ENCODE peak calls at places on chromosomes 4 and X, in six cellular contexts. One of them, this sample, is unnamed.

GRCh38 chr4:97159625-97160024 is 983.7 kb downstream of the STPG2 start:
- DNase-seq in tibial artery: no peak
- DNase-seq in fibroblast of pulmonary artery: no peak
- DNase-seq in uterus: no peak
- DNase-seq in heart left ventricle: no peak
- DNase-seq in endothelial cell of umbilical vein: no peak
- DNase-seq in this sample: no peak

GRCh38 chrX:10190367-10190766 is 33.6 kb downstream of the CLCN4 start:
- DNase-seq in endothelial cell of umbilical vein: peak; percentile 58
- DNase-seq in uterus: peak; percentile 52
- DNase-seq in tibial artery: no peak
- DNase-seq in heart left ventricle: peak; percentile 39
- DNase-seq in fibroblast of pulmonary artery: peak; percentile 85
- DNase-seq in this sample: peak; percentile 79

GRCh38 chr4:69984030-69984443 is 11.7 kb upstream of the STATH start:
- DNase-seq in endothelial cell of umbilical vein: peak; percentile 29
- DNase-seq in fibroblast of pulmonary artery: peak; percentile 91
- DNase-seq in heart left ventricle: no peak
- DNase-seq in tibial artery: no peak
- DNase-seq in uterus: no peak
- DNase-seq in this sample: peak; percentile 16

GRCh38 chr4:26302390-26302897 is 18.4 kb upstream of the RBPJ start:
- DNase-seq in heart left ventricle: no peak
- DNase-seq in tibial artery: no peak
- DNase-seq in fibroblast of pulmonary artery: no peak
- DNase-seq in endothelial cell of umbilical vein: no peak
- DNase-seq in uterus: no peak
- DNase-seq in this sample: no peak

GRCh38 chrX:39261446-39262147 is 460.3 kb downstream of the MID1IP1 start:
- DNase-seq in endothelial cell of umbilical vein: peak; percentile 53
- DNase-seq in tibial artery: no peak
- DNase-seq in uterus: no peak
- DNase-seq in heart left ventricle: peak; percentile 7
- DNase-seq in fibroblast of pulmonary artery: peak; percentile 44
- DNase-seq in this sample: peak; percentile 68

GRCh38 chrX:33078273-33078672 is 133.1 kb downstream of the DMD start:
- DNase-seq in heart left ventricle: no peak
- DNase-seq in fibroblast of pulmonary artery: no peak
- DNase-seq in uterus: no peak
- DNase-seq in endothelial cell of umbilical vein: no peak
- DNase-seq in tibial artery: no peak
- DNase-seq in this sample: no peak

GRCh38 chr4:124177647-124178425 is 534.7 kb downstream of the ANKRD50 start:
- DNase-seq in heart left ventricle: no peak
- DNase-seq in fibroblast of pulmonary artery: peak; percentile 89
- DNase-seq in endothelial cell of umbilical vein: peak; percentile 83
- DNase-seq in uterus: no peak
- DNase-seq in tibial artery: no peak
- DNase-seq in this sample: peak; percentile 90

GRCh38 chr4:70632028-70632427 is 3.5 kb downstream of the ENAM start:
- DNase-seq in heart left ventricle: no peak
- DNase-seq in endothelial cell of umbilical vein: peak; percentile 60
- DNase-seq in tibial artery: no peak
- DNase-seq in fibroblast of pulmonary artery: peak; percentile 56
- DNase-seq in uterus: no peak
- DNase-seq in this sample: peak; percentile 39

GRCh38 chr4:175070444-175070843 is 152.3 kb downstream of the ADAM29 start:
- DNase-seq in heart left ventricle: no peak
- DNase-seq in uterus: no peak
- DNase-seq in fibroblast of pulmonary artery: no peak
- DNase-seq in tibial artery: no peak
- DNase-seq in endothelial cell of umbilical vein: no peak
- DNase-seq in this sample: no peak

GRCh38 chr4:87014284-87014782 is 79.5 kb downstream of the AFF1 start:
- DNase-seq in tibial artery: no peak
- DNase-seq in uterus: no peak
- DNase-seq in endothelial cell of umbilical vein: peak; percentile 76
- DNase-seq in fibroblast of pulmonary artery: peak; percentile 83
- DNase-seq in heart left ventricle: no peak
- DNase-seq in this sample: no peak

GRCh38 chr4:16516796-16517413 is 290.6 kb upstream of the TAPT1 start:
- DNase-seq in tibial artery: peak; percentile 67
- DNase-seq in fibroblast of pulmonary artery: peak; percentile 82
- DNase-seq in endothelial cell of umbilical vein: peak; percentile 76
- DNase-seq in heart left ventricle: peak; percentile 50
- DNase-seq in uterus: peak; percentile 78
- DNase-seq in this sample: peak; percentile 80

GRCh38 chr4:120156115-120156718 is 89.6 kb upstream of the MAD2L1 start:
- DNase-seq in tibial artery: no peak
- DNase-seq in endothelial cell of umbilical vein: peak; percentile 79
- DNase-seq in fibroblast of pulmonary artery: peak; percentile 90
- DNase-seq in heart left ventricle: no peak
- DNase-seq in uterus: peak; percentile 20
- DNase-seq in this sample: peak; percentile 81

GRCh38 chr4:54063224-54063623 is 1.2 kb downstream of the CHIC2 start:
- DNase-seq in endothelial cell of umbilical vein: peak; percentile 81
- DNase-seq in fibroblast of pulmonary artery: peak; percentile 72
- DNase-seq in uterus: no peak
- DNase-seq in tibial artery: no peak
- DNase-seq in heart left ventricle: no peak
- DNase-seq in this sample: peak; percentile 49
- TF ChIP-seq CTCF in endothelial cell of umbilical vein: no peak
- TF ChIP-seq CTCF in fibroblast of pulmonary artery: no peak
- TF ChIP-seq CTCF in uterus: no peak
- TF ChIP-seq CTCF in tibial artery: no peak
- TF ChIP-seq CTCF in heart left ventricle: no peak
- TF ChIP-seq CTCF in this sample: no peak

GRCh38 chr4:152510349-152511147 is 25.3 kb downstream of the FBXW7 start:
- DNase-seq in uterus: no peak
- DNase-seq in endothelial cell of umbilical vein: no peak
- DNase-seq in tibial artery: no peak
- DNase-seq in heart left ventricle: no peak
- DNase-seq in fibroblast of pulmonary artery: no peak
- DNase-seq in this sample: no peak
- H3K4me3 ChIP-seq in uterus: no peak overlapping the region
- H3K4me3 ChIP-seq in endothelial cell of umbilical vein: no peak overlapping the region
- H3K4me3 ChIP-seq in tibial artery: no peak overlapping the region
- H3K4me3 ChIP-seq in heart left ventricle: no peak overlapping the region
- H3K4me3 ChIP-seq in fibroblast of pulmonary artery: no peak overlapping the region
- H3K4me3 ChIP-seq in this sample: no peak overlapping the region

GRCh38 chr4:114921191-114921590 is 192.2 kb downstream of the NDST4 start:
- DNase-seq in fibroblast of pulmonary artery: no peak
- DNase-seq in uterus: no peak
- DNase-seq in tibial artery: no peak
- DNase-seq in heart left ventricle: no peak
- DNase-seq in endothelial cell of umbilical vein: no peak
- DNase-seq in this sample: no peak
- TF ChIP-seq CTCF in fibroblast of pulmonary artery: no peak
- TF ChIP-seq CTCF in uterus: no peak
- TF ChIP-seq CTCF in tibial artery: no peak
- TF ChIP-seq CTCF in heart left ventricle: no peak
- TF ChIP-seq CTCF in endothelial cell of umbilical vein: no peak
- TF ChIP-seq CTCF in this sample: no peak

GRCh38 chrX:1336331-1337143 is at the start of gene IL3RA:
- DNase-seq in fibroblast of pulmonary artery: peak; percentile 29
- DNase-seq in endothelial cell of umbilical vein: peak; percentile 63
- DNase-seq in tibial artery: peak; percentile 73
- DNase-seq in uterus: peak; percentile 24
- DNase-seq in heart left ventricle: peak; percentile 61
- DNase-seq in this sample: no peak
- H3K4me3 ChIP-seq in fibroblast of pulmonary artery: no peak within 1 kb of the TSS
- H3K4me3 ChIP-seq in endothelial cell of umbilical vein: peak within 1 kb of the TSS; percentile 65
- H3K4me3 ChIP-seq in tibial artery: peak within 1 kb of the TSS; percentile 51
- H3K4me3 ChIP-seq in uterus: peak within 1 kb of the TSS; percentile 32
- H3K4me3 ChIP-seq in heart left ventricle: peak within 1 kb of the TSS; percentile 49
- H3K4me3 ChIP-seq in this sample: no peak within 1 kb of the TSS

GRCh38 chr4:73267050-73267449 is 8.5 kb upstream of the ANKRD17 start:
- DNase-seq in fibroblast of pulmonary artery: no peak
- DNase-seq in tibial artery: no peak
- DNase-seq in uterus: no peak
- DNase-seq in heart left ventricle: no peak
- DNase-seq in endothelial cell of umbilical vein: no peak
- DNase-seq in this sample: no peak
- TF ChIP-seq CTCF in fibroblast of pulmonary artery: no peak
- TF ChIP-seq CTCF in tibial artery: no peak
- TF ChIP-seq CTCF in uterus: no peak
- TF ChIP-seq CTCF in heart left ventricle: no peak
- TF ChIP-seq CTCF in endothelial cell of umbilical vein: no peak
- TF ChIP-seq CTCF in this sample: no peak

GRCh38 chr4:111449657-111450056 is 695.6 kb upstream of the FAM241A start:
- DNase-seq in heart left ventricle: no peak
- DNase-seq in endothelial cell of umbilical vein: no peak
- DNase-seq in fibroblast of pulmonary artery: no peak
- DNase-seq in uterus: no peak
- DNase-seq in tibial artery: no peak
- DNase-seq in this sample: no peak
- H3K4me3 ChIP-seq in heart left ventricle: no peak overlapping the region
- H3K4me3 ChIP-seq in endothelial cell of umbilical vein: no peak overlapping the region
- H3K4me3 ChIP-seq in fibroblast of pulmonary artery: no peak overlapping the region
- H3K4me3 ChIP-seq in uterus: no peak overlapping the region
- H3K4me3 ChIP-seq in tibial artery: no peak overlapping the region
- H3K4me3 ChIP-seq in this sample: no peak overlapping the region

DNA sequence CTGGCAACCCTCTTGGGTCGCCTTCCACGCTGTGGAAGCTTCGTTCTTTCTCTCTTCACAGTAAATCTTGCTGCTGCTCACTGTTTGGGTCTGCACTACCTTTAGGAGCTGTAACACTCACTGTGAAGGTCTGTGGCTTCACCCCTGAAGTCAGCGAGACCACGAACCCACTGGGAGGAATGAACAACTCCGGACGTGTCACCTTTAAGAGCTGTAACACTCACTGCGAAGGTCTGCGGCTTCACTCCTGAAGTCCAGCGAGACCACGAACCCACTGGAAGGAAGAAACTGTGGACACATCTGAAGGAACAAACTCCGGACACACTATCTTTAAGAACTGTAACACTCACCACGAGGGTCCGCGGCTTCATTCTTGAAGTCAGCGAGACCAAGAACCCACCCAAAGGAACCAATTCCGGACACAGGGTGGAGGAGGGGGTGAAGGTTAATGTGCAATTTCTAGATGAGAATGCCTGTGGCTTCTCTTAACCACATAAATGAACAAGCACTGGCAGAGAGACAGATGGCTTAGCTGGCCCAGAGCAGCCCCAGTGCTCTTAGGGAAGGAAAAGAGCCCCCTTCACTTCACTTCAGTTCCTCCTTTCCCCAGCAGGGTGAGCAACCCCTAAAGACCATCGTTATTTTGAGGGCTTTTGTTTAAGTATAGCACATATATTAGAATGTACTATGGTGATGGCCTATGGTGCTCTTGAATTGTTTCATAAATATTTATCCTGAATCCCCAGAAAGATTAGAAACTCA is 73.0 kb downstream of the LUZP4 start:
- DNase-seq in uterus: no peak
- DNase-seq in heart left ventricle: no peak
- DNase-seq in endothelial cell of umbilical vein: no peak
- DNase-seq in tibial artery: no peak
- DNase-seq in fibroblast of pulmonary artery: no peak
- DNase-seq in this sample: peak; percentile 26
- TF ChIP-seq CTCF in uterus: no peak
- TF ChIP-seq CTCF in heart left ventricle: no peak
- TF ChIP-seq CTCF in endothelial cell of umbilical vein: no peak
- TF ChIP-seq CTCF in tibial artery: no peak
- TF ChIP-seq CTCF in fibroblast of pulmonary artery: no peak
- TF ChIP-seq CTCF in this sample: no peak

GRCh38 chrX:123267220-123267619 is 83.1 kb downstream of the GRIA3 start:
- DNase-seq in uterus: no peak
- DNase-seq in tibial artery: no peak
- DNase-seq in heart left ventricle: no peak
- DNase-seq in fibroblast of pulmonary artery: peak; percentile 21
- DNase-seq in endothelial cell of umbilical vein: no peak
- DNase-seq in this sample: peak; percentile 70

GRCh38 chrX:123263246-123263757 is 79.2 kb downstream of the GRIA3 start:
- DNase-seq in fibroblast of pulmonary artery: no peak
- DNase-seq in endothelial cell of umbilical vein: no peak
- DNase-seq in tibial artery: no peak
- DNase-seq in uterus: no peak
- DNase-seq in heart left ventricle: no peak
- DNase-seq in this sample: no peak
- H3K4me3 ChIP-seq in fibroblast of pulmonary artery: no peak overlapping the region
- H3K4me3 ChIP-seq in endothelial cell of umbilical vein: no peak overlapping the region
- H3K4me3 ChIP-seq in tibial artery: no peak overlapping the region
- H3K4me3 ChIP-seq in uterus: no peak overlapping the region
- H3K4me3 ChIP-seq in heart left ventricle: no peak overlapping the region
- H3K4me3 ChIP-seq in this sample: no peak overlapping the region